ENCODE peak calls at places on chromosomes 13 and 19, in nine cellular contexts. One of them, this sample, is unnamed.

GRCh38 chr19:10662384-10663251 is 8.5 kb downstream of the ILF3 start:
- DNase-seq in endothelial cell of umbilical vein: no peak
- DNase-seq in WTC11: no peak
- DNase-seq in A549: no peak
- DNase-seq in NB4: no peak
- DNase-seq in SK-N-SH: no peak
- DNase-seq in H1: no peak
- DNase-seq in K562: no peak
- DNase-seq in GM12878: no peak
- DNase-seq in this sample: no peak

GRCh38 chr13:25971499-25972145 is 80.2 kb downstream of the SHISA2 start:
- DNase-seq in endothelial cell of umbilical vein: no peak
- DNase-seq in WTC11: no peak
- DNase-seq in A549: no peak
- DNase-seq in NB4: no peak
- DNase-seq in SK-N-SH: no peak
- DNase-seq in H1: no peak
- DNase-seq in K562: no peak
- DNase-seq in GM12878: no peak
- DNase-seq in this sample: no peak

GRCh38 chr13:98650376-98651107 is 73.6 kb upstream of the STK24 start:
- DNase-seq in endothelial cell of umbilical vein: no peak
- DNase-seq in WTC11: no peak
- DNase-seq in A549: no peak
- DNase-seq in NB4: peak
- DNase-seq in SK-N-SH: no peak
- DNase-seq in H1: no peak
- DNase-seq in K562: no peak
- DNase-seq in GM12878: no peak
- DNase-seq in this sample: no peak

GRCh38 chr13:109243311-109243951 is 543.0 kb downstream of the IRS2 start:
- DNase-seq in endothelial cell of umbilical vein: peak
- DNase-seq in WTC11: no peak
- DNase-seq in A549: peak
- DNase-seq in NB4: no peak
- DNase-seq in SK-N-SH: no peak
- DNase-seq in H1: no peak
- DNase-seq in K562: peak
- DNase-seq in GM12878: no peak
- DNase-seq in this sample: peak

GRCh38 chr13:73722120-73722519 is 412.1 kb downstream of the KLF12 start:
- DNase-seq in endothelial cell of umbilical vein: peak
- DNase-seq in WTC11: no peak
- DNase-seq in A549: peak
- DNase-seq in NB4: no peak
- DNase-seq in SK-N-SH: peak
- DNase-seq in H1: no peak
- DNase-seq in K562: no peak
- DNase-seq in GM12878: peak
- DNase-seq in this sample: peak

GRCh38 chr13:49904729-49905456 is 31.2 kb downstream of the SPRYD7 start:
- DNase-seq in endothelial cell of umbilical vein: no peak
- DNase-seq in WTC11: no peak
- DNase-seq in A549: no peak
- DNase-seq in NB4: no peak
- DNase-seq in SK-N-SH: no peak
- DNase-seq in H1: no peak
- DNase-seq in K562: no peak
- DNase-seq in GM12878: no peak
- DNase-seq in this sample: no peak

GRCh38 chr19:44718441-44719261 is 19.7 kb downstream of the CEACAM16 start:
- DNase-seq in endothelial cell of umbilical vein: peak
- DNase-seq in WTC11: peak
- DNase-seq in A549: peak
- DNase-seq in NB4: no peak
- DNase-seq in SK-N-SH: no peak
- DNase-seq in H1: no peak
- DNase-seq in K562: no peak
- DNase-seq in GM12878: no peak
- DNase-seq in this sample: no peak

GRCh38 chr19:47315125-47315821 is 5.6 kb downstream of the C5AR1 start:
- DNase-seq in endothelial cell of umbilical vein: peak
- DNase-seq in WTC11: no peak
- DNase-seq in A549: peak
- DNase-seq in NB4: peak
- DNase-seq in SK-N-SH: no peak
- DNase-seq in H1: no peak
- DNase-seq in K562: peak
- DNase-seq in GM12878: no peak
- DNase-seq in this sample: peak

GRCh38 chr19:30255783-30256509 is 116.2 kb upstream of the ZNF536 start:
- DNase-seq in endothelial cell of umbilical vein: no peak
- DNase-seq in WTC11: peak
- DNase-seq in A549: no peak
- DNase-seq in NB4: no peak
- DNase-seq in SK-N-SH: peak
- DNase-seq in H1: peak
- DNase-seq in K562: no peak
- DNase-seq in GM12878: no peak
- DNase-seq in this sample: no peak

GRCh38 chr13:107665926-107666458 is 549.3 kb downstream of the LIG4 start:
- DNase-seq in endothelial cell of umbilical vein: no peak
- DNase-seq in WTC11: no peak
- DNase-seq in A549: no peak
- DNase-seq in NB4: no peak
- DNase-seq in SK-N-SH: no peak
- DNase-seq in H1: no peak
- DNase-seq in K562: no peak
- DNase-seq in GM12878: no peak
- DNase-seq in this sample: no peak

GRCh38 chr13:102558029-102558428 is 38.8 kb upstream of the TPP2 start:
- DNase-seq in endothelial cell of umbilical vein: no peak
- DNase-seq in WTC11: no peak
- DNase-seq in A549: no peak
- DNase-seq in NB4: no peak
- DNase-seq in SK-N-SH: no peak
- DNase-seq in H1: no peak
- DNase-seq in K562: no peak
- DNase-seq in GM12878: no peak
- DNase-seq in this sample: no peak

GRCh38 chr13:50357586-50358118 is 342.4 kb downstream of the KCNRG start:
- DNase-seq in endothelial cell of umbilical vein: peak
- DNase-seq in WTC11: no peak
- DNase-seq in A549: no peak
- DNase-seq in NB4: no peak
- DNase-seq in SK-N-SH: no peak
- DNase-seq in H1: no peak
- DNase-seq in K562: peak
- DNase-seq in GM12878: no peak
- DNase-seq in this sample: no peak

GRCh38 chr19:8455018-8455417 is 10.2 kb downstream of the HNRNPM start:
- DNase-seq in endothelial cell of umbilical vein: no peak
- DNase-seq in WTC11: no peak
- DNase-seq in A549: no peak
- DNase-seq in NB4: no peak
- DNase-seq in SK-N-SH: no peak
- DNase-seq in H1: no peak
- DNase-seq in K562: no peak
- DNase-seq in GM12878: no peak
- DNase-seq in this sample: no peak

DNA sequence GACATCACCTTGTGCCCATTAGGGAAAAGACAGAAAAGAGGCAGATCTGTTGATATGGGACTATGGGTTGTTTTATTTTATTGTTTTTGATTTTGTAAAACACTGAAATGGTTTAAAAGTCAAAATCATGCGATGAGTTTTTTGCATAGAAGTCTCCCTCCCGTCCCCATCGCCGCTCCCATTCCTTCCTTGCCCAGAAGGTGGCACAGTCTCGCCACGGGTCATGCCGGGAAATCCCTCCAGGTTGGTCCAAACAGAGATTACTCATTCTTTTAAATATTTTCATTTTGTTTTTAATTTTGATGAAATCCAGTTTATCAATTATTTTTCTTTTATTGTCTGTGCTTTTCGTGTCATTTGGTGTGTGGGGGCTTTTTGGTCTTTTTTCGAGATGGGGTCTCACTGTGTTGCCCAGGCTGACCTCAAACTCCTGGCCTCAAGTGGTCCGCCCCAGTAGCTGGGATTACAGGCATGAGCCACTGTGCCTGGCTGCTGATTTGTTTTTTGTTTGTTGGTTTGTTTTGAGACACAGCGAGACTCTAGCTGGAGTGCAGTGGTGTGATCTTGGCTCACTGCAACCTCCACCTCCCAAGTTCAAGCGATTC is 9.2 kb downstream of the PGPEP1 start:
- DNase-seq in endothelial cell of umbilical vein: peak
- DNase-seq in WTC11: peak
- DNase-seq in A549: peak
- DNase-seq in NB4: peak
- DNase-seq in SK-N-SH: peak
- DNase-seq in H1: no peak
- DNase-seq in K562: peak
- DNase-seq in GM12878: no peak
- DNase-seq in this sample: no peak
- TF ChIP-seq MAX in endothelial cell of umbilical vein: no peak
- TF ChIP-seq MAX in WTC11: no peak
- TF ChIP-seq MAX in A549: no peak
- TF ChIP-seq MAX in NB4: no peak
- TF ChIP-seq MAX in SK-N-SH: no peak
- TF ChIP-seq MAX in H1: no peak
- TF ChIP-seq MAX in K562: no peak
- TF ChIP-seq MAX in GM12878: no peak
- TF ChIP-seq MAX in this sample: no peak

GRCh38 chr19:56111601-56112312 is 9.3 kb downstream of the ZNF787 start:
- DNase-seq in endothelial cell of umbilical vein: no peak
- DNase-seq in WTC11: no peak
- DNase-seq in A549: no peak
- DNase-seq in NB4: no peak
- DNase-seq in SK-N-SH: peak
- DNase-seq in H1: no peak
- DNase-seq in K562: no peak
- DNase-seq in GM12878: no peak
- DNase-seq in this sample: no peak
- TF ChIP-seq MAX in endothelial cell of umbilical vein: no peak
- TF ChIP-seq MAX in WTC11: no peak
- TF ChIP-seq MAX in A549: no peak
- TF ChIP-seq MAX in NB4: no peak
- TF ChIP-seq MAX in SK-N-SH: no peak
- TF ChIP-seq MAX in H1: no peak
- TF ChIP-seq MAX in K562: no peak
- TF ChIP-seq MAX in GM12878: no peak
- TF ChIP-seq MAX in this sample: no peak

GRCh38 chr19:38262585-38263268 is 1.6 kb upstream of the SPINT2 start:
- DNase-seq in endothelial cell of umbilical vein: no peak
- DNase-seq in WTC11: no peak
- DNase-seq in A549: no peak
- DNase-seq in NB4: no peak
- DNase-seq in SK-N-SH: no peak
- DNase-seq in H1: no peak
- DNase-seq in K562: no peak
- DNase-seq in GM12878: no peak
- DNase-seq in this sample: no peak

GRCh38 chr19:38265213-38265861 is 964 bp downstream of the SPINT2 start:
- DNase-seq in endothelial cell of umbilical vein: no peak
- DNase-seq in WTC11: no peak
- DNase-seq in A549: peak
- DNase-seq in NB4: no peak
- DNase-seq in SK-N-SH: no peak
- DNase-seq in H1: no peak
- DNase-seq in K562: no peak
- DNase-seq in GM12878: no peak
- DNase-seq in this sample: no peak

GRCh38 chr19:38266070-38266469 is 1.7 kb downstream of the SPINT2 start:
- DNase-seq in endothelial cell of umbilical vein: no peak
- DNase-seq in WTC11: no peak
- DNase-seq in A549: no peak
- DNase-seq in NB4: no peak
- DNase-seq in SK-N-SH: no peak
- DNase-seq in H1: no peak
- DNase-seq in K562: no peak
- DNase-seq in GM12878: no peak
- DNase-seq in this sample: no peak

GRCh38 chr19:38263696-38264485 is 482 bp upstream of the SPINT2 start:
- DNase-seq in endothelial cell of umbilical vein: no peak
- DNase-seq in WTC11: peak
- DNase-seq in A549: peak
- DNase-seq in NB4: no peak
- DNase-seq in SK-N-SH: peak
- DNase-seq in H1: peak
- DNase-seq in K562: no peak
- DNase-seq in GM12878: no peak
- DNase-seq in this sample: peak

DNA sequence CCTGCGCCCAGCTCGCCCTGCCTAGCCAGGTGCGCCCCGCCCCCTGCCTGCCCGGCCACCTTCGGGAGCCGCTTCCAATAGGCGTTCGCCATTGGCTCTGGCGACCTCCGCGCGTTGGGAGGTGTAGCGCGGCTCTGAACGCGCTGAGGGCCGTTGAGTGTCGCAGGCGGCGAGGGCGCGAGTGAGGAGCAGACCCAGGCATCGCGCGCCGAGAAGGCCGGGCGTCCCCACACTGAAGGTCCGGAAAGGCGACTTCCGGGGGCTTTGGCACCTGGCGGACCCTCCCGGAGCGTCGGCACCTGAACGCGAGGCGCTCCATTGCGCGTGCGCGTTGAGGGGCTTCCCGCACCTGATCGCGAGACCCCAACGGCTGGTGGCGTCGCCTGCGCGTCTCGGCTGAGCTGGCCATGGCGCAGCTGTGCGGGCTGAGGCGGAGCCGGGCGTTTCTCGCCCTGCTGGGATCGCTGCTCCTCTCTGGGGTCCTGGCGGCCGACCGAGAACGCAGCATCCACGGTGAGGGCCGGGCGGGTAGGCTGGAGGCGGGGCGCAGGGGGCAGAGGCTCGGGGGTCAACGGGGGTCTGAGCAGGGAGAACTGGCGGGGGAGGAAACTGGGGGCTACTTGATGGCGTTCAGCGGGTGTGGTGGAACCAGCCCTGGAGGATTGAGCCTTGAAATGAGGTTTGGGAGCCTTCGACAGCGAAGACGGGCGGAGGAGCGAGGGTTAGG is at the start of gene SPINT2:
- DNase-seq in endothelial cell of umbilical vein: no peak
- DNase-seq in WTC11: peak
- DNase-seq in A549: no peak
- DNase-seq in NB4: no peak
- DNase-seq in SK-N-SH: peak
- DNase-seq in H1: peak
- DNase-seq in K562: no peak
- DNase-seq in GM12878: no peak
- DNase-seq in this sample: peak
- TF ChIP-seq MAX in endothelial cell of umbilical vein: no peak
- TF ChIP-seq MAX in WTC11: peak
- TF ChIP-seq MAX in A549: peak
- TF ChIP-seq MAX in NB4: no peak
- TF ChIP-seq MAX in SK-N-SH: no peak
- TF ChIP-seq MAX in H1: no peak
- TF ChIP-seq MAX in K562: no peak
- TF ChIP-seq MAX in GM12878: no peak
- TF ChIP-seq MAX in this sample: peak

GRCh38 chr19:45876161-45876410 is 9.9 kb downstream of the IRF2BP1 start:
- DNase-seq in endothelial cell of umbilical vein: no peak
- DNase-seq in WTC11: no peak
- DNase-seq in A549: no peak
- DNase-seq in NB4: peak
- DNase-seq in SK-N-SH: no peak
- DNase-seq in H1: no peak
- DNase-seq in K562: no peak
- DNase-seq in GM12878: no peak
- DNase-seq in this sample: no peak
- TF ChIP-seq MAX in endothelial cell of umbilical vein: no peak
- TF ChIP-seq MAX in WTC11: no peak
- TF ChIP-seq MAX in A549: no peak
- TF ChIP-seq MAX in NB4: peak
- TF ChIP-seq MAX in SK-N-SH: no peak
- TF ChIP-seq MAX in H1: no peak
- TF ChIP-seq MAX in K562: peak
- TF ChIP-seq MAX in GM12878: no peak
- TF ChIP-seq MAX in this sample: no peak

This sample was measured in HCT116.